ENCODE peak calls at places on chromosomes 3 and 15, in eight cellular contexts. E is IMR-90, Z is heart left ventricle, I is stomach, Q is body of pancreas, F is A549, O is GM12878, H is endothelial cell of umbilical vein. B is an unnamed sample.

GRCh38 chr3:63179862-63180522 is 98.1 kb upstream of the SYNPR start:
- DNase-seq in F (no peak), I (no peak), H (no peak), O (no peak), E (no peak), Z (no peak), Q (no peak), B (no peak)

GRCh38 chr15:70672081-70672480 is 91.3 kb downstream of the UACA start:
- DNase-seq in Z (no peak), O (peak; percentile 51), I (no peak), E (no peak), Q (no peak), F (no peak), H (peak; percentile 63), B (no peak)

GRCh38 chr3:21942328-21942727 is 191.3 kb upstream of the ZNF385D start:
- DNase-seq in Q (no peak), I (no peak), E (peak; percentile 87), F (no peak), O (no peak), H (no peak), Z (no peak), B (no peak)

GRCh38 chr15:45132844-45133560 is 3.2 kb downstream of the DUOX1 start:
- DNase-seq in E (no peak), H (no peak), O (no peak), I (no peak), Q (no peak), F (no peak), Z (no peak), B (no peak)

GRCh38 chr3:106533097-106533496 is 664.3 kb upstream of the CBLB start:
- DNase-seq in Q (no peak), O (no peak), E (no peak), I (no peak), Z (no peak), F (no peak), H (no peak), B (no peak)

GRCh38 chr3:194148383-194148782 is 12.4 kb downstream of the HES1 start:
- DNase-seq in E (peak; percentile 34), I (peak; percentile 49), H (peak; percentile 79), O (no peak), Z (no peak), Q (no peak), F (no peak), B (no peak)

GRCh38 chr3:162938073-162938472 is 1441.5 kb downstream of the OTOL1 start:
- DNase-seq in E (no peak), Q (no peak), H (no peak), O (no peak), Z (no peak), I (no peak), F (no peak), B (no peak)

GRCh38 chr3:63400259-63400860 is 122.3 kb downstream of the SYNPR start:
- DNase-seq in H (no peak), F (no peak), I (no peak), Q (no peak), Z (no peak), O (no peak), E (no peak), B (no peak)

GRCh38 chr15:99369250-99369649 is 118.0 kb downstream of the LRRC28 start:
- DNase-seq in O (no peak), H (no peak), E (no peak), F (no peak), I (no peak), Q (no peak), Z (no peak), B (no peak)

GRCh38 chr15:37877851-37878577 is 56.4 kb upstream of the TMCO5A start:
- DNase-seq in Q (no peak), H (peak; percentile 5), Z (no peak), E (peak; percentile 92), O (no peak), I (no peak), F (no peak), B (no peak)

DNA sequence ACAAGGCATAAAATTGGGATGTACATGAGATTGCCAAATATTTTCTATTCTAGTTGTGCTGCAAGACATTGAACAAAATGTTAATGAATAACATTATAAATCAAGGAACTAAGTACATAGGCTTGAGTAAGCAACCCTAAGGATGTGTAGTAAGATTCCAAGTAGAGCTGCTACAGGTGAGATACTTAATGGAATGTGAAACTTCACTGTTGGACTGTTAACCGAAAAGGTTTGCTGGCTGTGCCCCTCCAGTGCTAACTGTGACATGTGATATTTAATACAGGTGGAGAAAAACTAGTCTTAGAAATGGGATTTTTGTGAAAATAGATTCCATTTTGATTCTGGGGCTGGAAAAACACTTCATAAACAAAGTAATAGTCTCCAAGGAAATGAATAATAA is 52.4 kb downstream of the TSC22D2 start:
- DNase-seq in F (no peak), E (no peak), H (no peak), Q (no peak), O (no peak), Z (no peak), I (no peak), B (no peak)
- TF ChIP-seq CTCF in F (no peak), E (no peak), H (no peak), Q (no peak), O (no peak), Z (no peak), I (no peak), B (no peak)

GRCh38 chr3:155012584-155012983 is 67.5 kb upstream of the MME start:
- DNase-seq in Q (no peak), H (no peak), I (no peak), O (no peak), E (no peak), F (no peak), Z (no peak), B (no peak)
- TF ChIP-seq POLR2A in Q (no peak), H (no peak), I (no peak), O (no peak), E (no peak), F (no peak), Z (no peak), B (no peak)

DNA sequence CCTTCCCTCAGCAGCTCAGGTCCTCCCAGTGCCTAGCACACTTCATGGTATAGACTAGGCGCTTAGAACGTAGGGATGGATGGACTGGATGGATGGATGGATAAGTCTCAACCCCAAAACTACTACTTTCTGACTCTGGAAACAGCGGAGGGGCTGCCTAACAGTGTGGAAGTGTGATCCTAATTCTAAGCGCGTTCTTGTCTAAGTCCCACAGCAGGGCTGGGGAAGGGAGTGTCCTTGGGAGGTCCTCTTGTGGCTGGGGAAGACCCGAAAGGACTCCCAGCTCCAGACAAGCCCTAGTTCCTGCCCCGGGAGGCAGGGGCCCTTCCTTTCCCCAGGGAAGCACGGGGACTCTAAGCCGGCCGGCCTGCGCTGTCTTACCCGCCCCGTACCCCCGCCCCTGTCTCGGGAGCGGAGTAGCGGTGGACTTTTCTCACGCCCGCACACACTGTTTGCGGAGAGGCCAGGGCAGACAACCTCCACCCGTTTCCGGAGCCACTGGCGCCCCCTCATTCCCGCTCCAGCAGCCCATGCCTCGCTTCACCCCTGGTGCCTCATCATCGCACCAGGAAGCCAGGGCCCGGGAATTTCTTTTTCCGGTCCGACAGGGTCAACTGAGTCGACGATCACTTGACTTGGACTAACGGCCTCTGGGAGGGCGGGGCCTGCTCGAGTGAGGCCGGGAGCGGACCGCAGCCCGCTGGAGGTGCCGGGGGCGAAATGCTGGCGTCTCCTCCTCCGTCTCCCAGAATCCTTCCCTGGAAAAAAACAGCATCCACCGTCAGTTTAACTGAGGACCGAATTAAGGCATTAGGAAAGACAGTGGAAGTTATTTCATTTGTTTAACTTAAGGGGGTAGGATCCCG is 133.3 kb downstream of the TBC1D2B start:
- DNase-seq in E (peak; percentile 56), F (no peak), I (peak; percentile 80), Q (peak; percentile 90), O (no peak), Z (peak; percentile 91), H (peak; percentile 82), B (peak; percentile 88)
- TF ChIP-seq CTCF in E (no peak), F (no peak), I (no peak), Q (no peak), O (no peak), Z (no peak), H (no peak), B (no peak)

DNA sequence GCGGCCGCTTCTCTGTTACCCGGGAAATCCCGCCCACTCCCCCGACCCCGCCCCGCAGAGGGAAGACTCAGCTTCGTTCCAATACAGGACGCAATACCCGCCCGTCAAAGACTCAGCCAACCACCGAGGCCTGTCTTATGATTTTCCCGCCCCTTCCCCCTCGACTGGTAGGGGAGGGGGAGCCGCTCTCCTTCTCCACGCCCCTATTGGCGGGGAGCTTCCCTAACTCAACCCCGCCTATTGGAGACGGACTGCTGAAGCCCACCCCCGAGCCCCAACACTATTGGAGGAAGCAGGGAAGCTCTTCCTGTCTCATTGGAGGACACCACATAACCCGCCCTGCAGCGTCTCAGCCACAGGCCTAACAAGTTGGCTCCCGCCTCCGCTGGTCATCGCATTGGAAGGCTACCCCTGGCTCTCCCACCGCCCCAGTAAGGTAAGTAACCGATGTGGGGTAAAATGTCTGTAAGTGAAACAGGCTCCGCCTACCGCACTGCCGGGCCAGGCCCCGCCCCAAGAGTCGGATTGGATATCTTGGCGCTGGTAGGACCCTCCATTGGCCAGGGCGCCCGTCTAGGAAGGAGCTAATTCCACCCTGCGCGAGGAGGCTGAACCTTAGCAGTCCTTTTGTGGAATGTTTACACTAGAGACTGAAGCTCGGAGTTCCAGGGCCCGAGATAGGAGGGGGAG is at the start of gene SIN3A:
- DNase-seq in H (peak; percentile 100), Q (peak; percentile 99), O (peak; percentile 99), I (peak; percentile 99), Z (peak; percentile 99), F (peak; percentile 96), E (peak; percentile 100), B (peak; percentile 99)
- TF ChIP-seq POLR2A in H (no peak), Q (peak; percentile 36), O (peak; percentile 52), I (no peak), Z (no peak), F (no peak), E (no peak), B (no peak)

DNA sequence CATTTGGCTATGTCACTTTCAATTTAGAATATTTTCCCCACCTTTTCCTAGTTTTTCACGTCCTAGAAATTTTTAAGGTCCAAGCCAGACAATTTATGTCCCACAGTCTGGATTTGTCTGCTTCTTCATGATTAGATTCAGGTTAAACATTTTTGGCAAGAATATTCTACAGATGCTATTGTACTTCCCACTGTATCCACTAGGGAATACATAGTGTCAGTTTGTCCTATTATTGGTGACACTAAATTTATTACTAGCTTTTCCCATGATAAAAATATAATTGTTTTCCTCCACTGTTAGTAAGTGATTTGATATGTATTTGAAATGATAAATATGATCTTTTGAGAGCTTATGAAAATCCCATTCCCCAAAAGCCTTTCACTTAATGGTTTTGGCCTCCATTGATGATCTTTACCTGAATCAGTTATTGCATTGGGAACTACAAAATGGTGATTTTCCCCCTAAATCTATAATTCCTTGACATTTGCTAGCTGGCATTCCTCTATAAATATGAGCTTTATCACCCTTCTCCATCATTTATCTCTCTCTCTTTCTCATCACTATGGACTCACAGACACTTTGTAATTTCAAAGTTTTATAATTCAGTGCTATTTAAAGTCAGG is 8.3 kb downstream of the ARL14 start:
- DNase-seq in E (peak; percentile 18), I (no peak), F (peak; percentile 22), O (no peak), Q (no peak), Z (no peak), H (no peak), B (no peak)
- TF ChIP-seq CTCF in E (peak; percentile 32), I (no peak), F (no peak), O (no peak), Q (peak; percentile 41), Z (no peak), H (no peak), B (peak; percentile 26)

DNA sequence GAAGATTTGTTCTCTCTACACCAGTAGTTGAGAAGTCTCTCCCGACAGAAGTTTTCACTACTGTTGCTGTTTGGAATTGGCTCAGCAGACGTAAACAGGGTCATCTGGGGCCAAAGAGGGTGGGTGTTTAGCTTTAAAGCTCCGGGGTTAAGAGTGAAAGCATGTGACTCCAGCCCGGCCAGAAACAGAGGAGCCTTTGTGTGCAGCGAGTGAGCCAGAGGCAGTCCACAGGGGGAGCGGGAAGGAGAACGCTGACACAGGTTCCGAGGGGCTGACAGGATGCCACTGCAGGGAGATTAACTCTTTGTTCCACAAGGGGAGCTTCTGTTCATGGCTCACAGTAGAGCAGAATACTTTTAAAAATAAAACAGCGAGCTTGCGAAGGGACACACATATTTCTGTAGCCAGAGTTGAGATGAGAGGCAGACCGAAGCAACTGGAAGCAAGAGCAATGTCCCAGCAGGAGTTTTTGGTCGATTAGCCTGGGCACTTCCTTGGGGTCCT is 26.9 kb downstream of the BMF start:
- DNase-seq in F (no peak), O (no peak), E (peak; percentile 75), Z (peak; percentile 75), H (peak; percentile 92), I (peak; percentile 72), Q (peak; percentile 86), B (peak; percentile 77)
- TF ChIP-seq POLR2A in F (no peak), O (no peak), E (peak; percentile 28), Z (no peak), H (peak; percentile 67), I (peak; percentile 19), Q (peak; percentile 6), B (peak; percentile 51)

B was measured in transverse colon.